ENCODE peak calls at places on chromosomes 12 and 14, in seven cellular contexts. L is heart right ventricle, C is NCI-H1436 treated with DMSO at 0.1 percent for 48 hours, G is GM03348, H is T-helper 2 cell, U is neural progenitor cell, N is activated T-cell treated with anti-CD3 and anti-CD28 coated beads for 4 hours. D is an unnamed sample.

GRCh38 chr14:73729556-73730265 is 15.5 kb upstream of the PNMA1 start:
- DNase-seq in L (no peak), C (no peak), G (no peak), H (no peak), U (no peak), N (no peak), D (no peak)

GRCh38 chr12:115898670-115899069 is 378.8 kb downstream of the MED13L start:
- DNase-seq in L (no peak), C (no peak), G (no peak), H (no peak), U (no peak), N (no peak), D (no peak)

GRCh38 chr14:90573385-90574105 is 176.7 kb downstream of the CALM1 start:
- DNase-seq in L (no peak), C (no peak), G (no peak), H (no peak), U (no peak), N (no peak), D (no peak)

GRCh38 chr14:25607095-25607657 is 557.2 kb upstream of the STXBP6 start:
- DNase-seq in L (no peak), C (no peak), G (no peak), H (no peak), U (peak; percentile 18), N (no peak), D (no peak)

GRCh38 chr12:124032265-124032886 is 59.4 kb downstream of the ZNF664 start:
- DNase-seq in L (no peak), C (no peak), G (peak; percentile 90), H (no peak), U (peak; percentile 64), N (no peak), D (peak; percentile 47)

GRCh38 chr12:98420403-98420800 is 95.0 kb upstream of the TMPO start:
- DNase-seq in L (no peak), C (no peak), G (no peak), H (no peak), U (no peak), N (no peak), D (no peak)

GRCh38 chr12:4506870-4507269 is 31.8 kb upstream of the RAD51AP1 start:
- DNase-seq in L (no peak), C (no peak), G (peak; percentile 4), H (peak; percentile 22), U (no peak), N (no peak), D (peak; percentile 39)

GRCh38 chr12:2550470-2551090 is 244.2 kb upstream of the FKBP4 start:
- DNase-seq in L (no peak), C (no peak), G (no peak), H (no peak), U (no peak), N (no peak), D (no peak)

GRCh38 chr12:48618541-48618940 is 48.7 kb upstream of the LALBA start:
- DNase-seq in L (peak; percentile 26), C (no peak), G (peak; percentile 86), H (peak; percentile 33), U (peak; percentile 84), N (peak; percentile 75), D (peak; percentile 67)

GRCh38 chr12:87687362-87687761 is 341.8 kb downstream of the C12orf50 start:
- DNase-seq in L (no peak), C (no peak), G (peak; percentile 5), H (no peak), U (no peak), N (no peak), D (no peak)

GRCh38 chr14:87097021-87097420 is 896.0 kb downstream of the GALC start:
- DNase-seq in L (no peak), C (no peak), G (no peak), H (no peak), U (no peak), N (no peak), D (peak; percentile 21)

GRCh38 chr12:54225666-54226065 is 36.9 kb upstream of the SMUG1 start:
- DNase-seq in L (no peak), C (no peak), G (peak; percentile 32), H (no peak), U (no peak), N (no peak), D (no peak)

GRCh38 chr12:19431407-19432308 is 7.6 kb upstream of the AEBP2 start:
- DNase-seq in L (no peak), C (no peak), G (peak; percentile 62), H (no peak), U (no peak), N (no peak), D (peak; percentile 52)

GRCh38 chr14:100981808-100982207 is 78.3 kb upstream of the RTL1 start:
- DNase-seq in L (no peak), C (no peak), G (no peak), H (no peak), U (no peak), N (no peak), D (no peak)

GRCh38 chr12:117284160-117284559 is 77.3 kb downstream of the NOS1 start:
- DNase-seq in L (no peak), C (no peak), G (no peak), H (no peak), U (no peak), N (no peak), D (no peak)

GRCh38 chr14:71780075-71780474 is 152.2 kb upstream of the RGS6 start:
- DNase-seq in L (no peak), C (no peak), G (no peak), H (no peak), U (no peak), N (no peak), D (no peak)

GRCh38 chr14:74882103-74882920 is 596 bp downstream of the DLST start:
- DNase-seq in L (peak; percentile 40), C (no peak), G (peak; percentile 72), H (peak; percentile 58), U (peak; percentile 65), N (peak; percentile 25), D (no peak)

GRCh38 chr12:69824956-69825355 is at the start of gene MYRFL:
- DNase-seq in L (no peak), C (no peak), G (no peak), H (no peak), U (no peak), N (no peak), D (no peak)

D was measured in HFF-Myc.